ENCODE peak calls at places on chromosomes 7 and 10, in four cellular contexts. One of them, this sample, is unnamed.

GRCh38 chr7:134602921-134603394 is 43.7 kb upstream of the BPGM start:
- DNase-seq in GM23338: no peak
- DNase-seq in IMR-90: peak; percentile 28
- DNase-seq in SK-N-SH: no peak
- DNase-seq in this sample: no peak

GRCh38 chr10:52312999-52313349 is 1.1 kb upstream of the DKK1 start:
- DNase-seq in SK-N-SH: no peak
- DNase-seq in IMR-90: peak; percentile 6
- DNase-seq in GM23338: no peak
- DNase-seq in this sample: no peak

GRCh38 chr10:88081457-88082054 is 218.1 kb downstream of the PTEN start:
- DNase-seq in IMR-90: no peak
- DNase-seq in SK-N-SH: no peak
- DNase-seq in GM23338: no peak
- DNase-seq in this sample: no peak

GRCh38 chr10:79984851-79985250 is 35.9 kb upstream of the SFTPD start:
- DNase-seq in GM23338: no peak
- DNase-seq in SK-N-SH: no peak
- DNase-seq in IMR-90: no peak
- DNase-seq in this sample: no peak

GRCh38 chr7:95246935-95247370 is 77.4 kb downstream of the PON1 start:
- DNase-seq in IMR-90: peak; percentile 62
- DNase-seq in GM23338: peak; percentile 92
- DNase-seq in SK-N-SH: peak; percentile 55
- DNase-seq in this sample: peak; percentile 29

GRCh38 chr7:18564779-18565178 is 69.2 kb downstream of the HDAC9 start:
- DNase-seq in GM23338: no peak
- DNase-seq in IMR-90: no peak
- DNase-seq in SK-N-SH: no peak
- DNase-seq in this sample: no peak

GRCh38 chr10:119655566-119656001 is 4.4 kb downstream of the BAG3 start:
- DNase-seq in IMR-90: peak; percentile 88
- DNase-seq in GM23338: no peak
- DNase-seq in SK-N-SH: peak; percentile 51
- DNase-seq in this sample: peak; percentile 60

GRCh38 chr7:28799619-28800018 is 158.5 kb downstream of the TRIL start:
- DNase-seq in IMR-90: no peak
- DNase-seq in SK-N-SH: no peak
- DNase-seq in GM23338: no peak
- DNase-seq in this sample: no peak

GRCh38 chr7:101516849-101517248 is 112.2 kb downstream of the MYL10 start:
- DNase-seq in GM23338: peak; percentile 68
- DNase-seq in SK-N-SH: no peak
- DNase-seq in IMR-90: no peak
- DNase-seq in this sample: no peak

GRCh38 chr7:44112231-44112996 is 8.3 kb downstream of the AEBP1 start:
- DNase-seq in SK-N-SH: peak; percentile 50
- DNase-seq in GM23338: peak; percentile 41
- DNase-seq in IMR-90: no peak
- DNase-seq in this sample: no peak

GRCh38 chr10:103968441-103969391 is 1.8 kb downstream of the SLK start:
- DNase-seq in GM23338: no peak
- DNase-seq in SK-N-SH: no peak
- DNase-seq in IMR-90: peak; percentile 24
- DNase-seq in this sample: no peak

GRCh38 chr7:76095908-76096307 is 48.0 kb downstream of the MDH2 start:
- DNase-seq in GM23338: no peak
- DNase-seq in IMR-90: no peak
- DNase-seq in SK-N-SH: no peak
- DNase-seq in this sample: no peak

GRCh38 chr7:104206841-104207240 is 972 bp downstream of the ORC5 start:
- DNase-seq in GM23338: no peak
- DNase-seq in IMR-90: no peak
- DNase-seq in SK-N-SH: peak; percentile 15
- DNase-seq in this sample: no peak
- H3K4me3 ChIP-seq in GM23338: peak overlapping the region; percentile 80
- H3K4me3 ChIP-seq in IMR-90: peak overlapping the region; percentile 65
- H3K4me3 ChIP-seq in SK-N-SH: peak overlapping the region; percentile 100
- H3K4me3 ChIP-seq in this sample: peak overlapping the region; percentile 85

GRCh38 chr10:75441682-75442081 is 10.3 kb downstream of the LRMDA start:
- DNase-seq in IMR-90: no peak
- DNase-seq in SK-N-SH: no peak
- DNase-seq in GM23338: no peak
- DNase-seq in this sample: no peak

GRCh38 chr10:75438275-75438674 is 6.9 kb downstream of the LRMDA start:
- DNase-seq in SK-N-SH: no peak
- DNase-seq in IMR-90: no peak
- DNase-seq in GM23338: no peak
- DNase-seq in this sample: no peak

GRCh38 chr10:75441196-75441595 is 9.8 kb downstream of the LRMDA start:
- DNase-seq in SK-N-SH: no peak
- DNase-seq in GM23338: no peak
- DNase-seq in IMR-90: no peak
- DNase-seq in this sample: no peak

GRCh38 chr10:75440271-75440793 is 8.9 kb downstream of the LRMDA start:
- DNase-seq in IMR-90: no peak
- DNase-seq in SK-N-SH: no peak
- DNase-seq in GM23338: no peak
- DNase-seq in this sample: no peak

GRCh38 chr10:75439811-75440210 is 8.4 kb downstream of the LRMDA start:
- DNase-seq in GM23338: no peak
- DNase-seq in SK-N-SH: no peak
- DNase-seq in IMR-90: no peak
- DNase-seq in this sample: no peak
- H3K4me1 ChIP-seq in GM23338: peaks cover 13% of the 10 kb centered on the region
- H3K4me1 ChIP-seq in SK-N-SH: no peaks in the 10 kb centered on the region
- H3K4me1 ChIP-seq in IMR-90: no peaks in the 10 kb centered on the region
- H3K4me1 ChIP-seq in this sample: no peaks in the 10 kb centered on the region

GRCh38 chr10:97578171-97578844 is 5.7 kb downstream of the ANKRD2 start:
- DNase-seq in IMR-90: no peak
- DNase-seq in SK-N-SH: no peak
- DNase-seq in GM23338: no peak
- DNase-seq in this sample: no peak
- H3K4me3 ChIP-seq in IMR-90: no peak overlapping the region
- H3K4me3 ChIP-seq in SK-N-SH: no peak overlapping the region
- H3K4me3 ChIP-seq in GM23338: no peak overlapping the region
- H3K4me3 ChIP-seq in this sample: peak overlapping the region; percentile 6

DNA sequence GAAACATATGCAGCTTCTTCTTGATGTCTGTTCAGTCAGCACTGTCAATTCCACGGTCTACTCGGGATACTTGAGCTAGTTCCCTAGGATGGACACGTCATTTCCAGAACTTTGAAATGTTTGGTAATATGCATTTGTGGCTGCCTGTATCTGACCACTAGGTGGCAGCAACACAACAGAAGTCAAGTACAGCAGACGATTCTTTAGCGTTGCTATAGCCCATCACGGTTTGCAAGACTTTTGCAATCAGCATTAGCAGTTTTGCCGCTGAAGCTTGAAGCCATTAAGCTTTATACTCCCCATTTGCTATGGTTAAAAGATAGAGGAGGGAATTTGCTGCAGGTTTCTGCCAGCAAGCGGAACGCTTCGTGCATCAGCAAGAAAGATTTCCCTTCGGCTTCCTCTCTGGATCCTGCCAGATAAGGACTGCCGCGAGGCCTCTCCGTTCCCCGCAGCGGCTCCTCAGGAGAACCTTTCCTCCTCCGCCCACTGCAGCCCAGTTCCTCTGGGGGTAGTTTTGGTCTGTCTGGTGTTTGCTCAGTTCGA is 63.5 kb downstream of the ABCC2 start:
- DNase-seq in SK-N-SH: peak; percentile 71
- DNase-seq in IMR-90: peak; percentile 94
- DNase-seq in GM23338: peak; percentile 95
- DNase-seq in this sample: peak; percentile 71
- H3K4me1 ChIP-seq in SK-N-SH: no peaks in the 10 kb centered on the region
- H3K4me1 ChIP-seq in IMR-90: no peaks in the 10 kb centered on the region
- H3K4me1 ChIP-seq in GM23338: peaks cover 25% of the 10 kb centered on the region
- H3K4me1 ChIP-seq in this sample: peaks cover 10% of the 10 kb centered on the region